ENCODE peak calls at places on chromosomes 13 and 19, in seven cellular contexts. One of them, this sample, is unnamed.
A peak's percentile ranks its signal among the peaks of the same experiment; 100 is the strongest.

GRCh38 chr19:33239223-33239975 is 13.7 kb upstream of the SLC7A10 start:
- DNase-seq in IMR-90: no peak
- DNase-seq in neural progenitor cell: no peak
- DNase-seq in mammary epithelial cell: no peak
- DNase-seq in PC-3: no peak
- DNase-seq in HCT116: no peak
- DNase-seq in fibroblast of lung: no peak
- DNase-seq in this sample: no peak

GRCh38 chr19:47631681-47632446 is 22.9 kb downstream of the BICRA start:
- DNase-seq in neural progenitor cell: no peak
- DNase-seq in mammary epithelial cell: no peak
- DNase-seq in PC-3: no peak
- DNase-seq in HCT116: no peak
- DNase-seq in IMR-90: no peak
- DNase-seq in fibroblast of lung: no peak
- DNase-seq in this sample: no peak

GRCh38 chr13:43686557-43686956 is 100.2 kb downstream of the ENOX1 start:
- DNase-seq in fibroblast of lung: peak; percentile 88
- DNase-seq in HCT116: no peak
- DNase-seq in IMR-90: peak; percentile 93
- DNase-seq in mammary epithelial cell: peak; percentile 56
- DNase-seq in PC-3: peak; percentile 59
- DNase-seq in neural progenitor cell: no peak
- DNase-seq in this sample: no peak

GRCh38 chr13:93660664-93661063 is 434.1 kb downstream of the GPC6 start:
- DNase-seq in neural progenitor cell: no peak
- DNase-seq in fibroblast of lung: no peak
- DNase-seq in HCT116: no peak
- DNase-seq in PC-3: no peak
- DNase-seq in mammary epithelial cell: no peak
- DNase-seq in IMR-90: no peak
- DNase-seq in this sample: no peak

GRCh38 chr19:37304190-37304883 is 66.6 kb upstream of the ZNF527 start:
- DNase-seq in mammary epithelial cell: no peak
- DNase-seq in fibroblast of lung: peak; percentile 20
- DNase-seq in HCT116: no peak
- DNase-seq in IMR-90: no peak
- DNase-seq in PC-3: no peak
- DNase-seq in neural progenitor cell: peak; percentile 64
- DNase-seq in this sample: no peak

GRCh38 chr13:109146912-109147624 is 517.7 kb downstream of the MYO16 start:
- DNase-seq in neural progenitor cell: no peak
- DNase-seq in mammary epithelial cell: peak; percentile 97
- DNase-seq in HCT116: peak; percentile 67
- DNase-seq in IMR-90: peak; percentile 89
- DNase-seq in fibroblast of lung: peak; percentile 65
- DNase-seq in PC-3: peak; percentile 95
- DNase-seq in this sample: no peak

GRCh38 chr13:23183292-23183691 is 2.5 kb downstream of the SGCG start:
- DNase-seq in fibroblast of lung: no peak
- DNase-seq in PC-3: no peak
- DNase-seq in mammary epithelial cell: no peak
- DNase-seq in HCT116: no peak
- DNase-seq in IMR-90: no peak
- DNase-seq in neural progenitor cell: no peak
- DNase-seq in this sample: no peak

GRCh38 chr19:511101-511841 is 4.0 kb downstream of the TPGS1 start:
- DNase-seq in IMR-90: peak; percentile 36
- DNase-seq in HCT116: peak; percentile 83
- DNase-seq in mammary epithelial cell: peak; percentile 67
- DNase-seq in neural progenitor cell: peak; percentile 75
- DNase-seq in fibroblast of lung: no peak
- DNase-seq in PC-3: no peak
- DNase-seq in this sample: no peak

GRCh38 chr19:30064021-30064699 is 122.1 kb downstream of the URI1 start:
- DNase-seq in neural progenitor cell: no peak
- DNase-seq in IMR-90: no peak
- DNase-seq in mammary epithelial cell: no peak
- DNase-seq in PC-3: no peak
- DNase-seq in fibroblast of lung: no peak
- DNase-seq in HCT116: no peak
- DNase-seq in this sample: no peak

GRCh38 chr13:45196091-45196490 is 4.8 kb downstream of the KCTD4 start:
- DNase-seq in IMR-90: no peak
- DNase-seq in HCT116: no peak
- DNase-seq in fibroblast of lung: no peak
- DNase-seq in PC-3: no peak
- DNase-seq in mammary epithelial cell: no peak
- DNase-seq in neural progenitor cell: no peak
- DNase-seq in this sample: no peak

GRCh38 chr13:112103971-112104872 is 37.3 kb downstream of the SOX1 start:
- DNase-seq in PC-3: no peak
- DNase-seq in IMR-90: no peak
- DNase-seq in fibroblast of lung: no peak
- DNase-seq in HCT116: no peak
- DNase-seq in mammary epithelial cell: no peak
- DNase-seq in neural progenitor cell: peak; percentile 99
- DNase-seq in this sample: no peak

GRCh38 chr19:36136975-36137686 is 2.7 kb upstream of the CAPNS1 start:
- DNase-seq in fibroblast of lung: peak; percentile 63
- DNase-seq in IMR-90: peak; percentile 23
- DNase-seq in PC-3: peak; percentile 91
- DNase-seq in neural progenitor cell: no peak
- DNase-seq in HCT116: peak; percentile 77
- DNase-seq in mammary epithelial cell: peak; percentile 98
- DNase-seq in this sample: no peak

GRCh38 chr13:95221991-95222732 is 79.1 kb downstream of the ABCC4 start:
- DNase-seq in HCT116: no peak
- DNase-seq in PC-3: no peak
- DNase-seq in mammary epithelial cell: no peak
- DNase-seq in IMR-90: no peak
- DNase-seq in fibroblast of lung: peak; percentile 8
- DNase-seq in neural progenitor cell: no peak
- DNase-seq in this sample: no peak

GRCh38 chr13:49112782-49113525 is 107.2 kb upstream of the MLNR start:
- DNase-seq in mammary epithelial cell: no peak
- DNase-seq in fibroblast of lung: peak; percentile 21
- DNase-seq in IMR-90: peak; percentile 4
- DNase-seq in neural progenitor cell: peak; percentile 58
- DNase-seq in HCT116: no peak
- DNase-seq in PC-3: no peak
- DNase-seq in this sample: no peak

GRCh38 chr13:109764474-109765292 is 21.7 kb downstream of the IRS2 start:
- DNase-seq in neural progenitor cell: peak; percentile 24
- DNase-seq in IMR-90: peak; percentile 21
- DNase-seq in fibroblast of lung: no peak
- DNase-seq in PC-3: no peak
- DNase-seq in mammary epithelial cell: peak; percentile 59
- DNase-seq in HCT116: no peak
- DNase-seq in this sample: no peak

GRCh38 chr13:26300140-26300539 is 46.2 kb downstream of the CDK8 start:
- DNase-seq in HCT116: peak; percentile 19
- DNase-seq in IMR-90: peak; percentile 86
- DNase-seq in fibroblast of lung: peak; percentile 32
- DNase-seq in PC-3: peak; percentile 60
- DNase-seq in neural progenitor cell: no peak
- DNase-seq in mammary epithelial cell: peak; percentile 70
- DNase-seq in this sample: no peak

GRCh38 chr19:34577531-34578101 is 96.1 kb downstream of the WTIP start:
- DNase-seq in PC-3: no peak
- DNase-seq in IMR-90: no peak
- DNase-seq in HCT116: no peak
- DNase-seq in mammary epithelial cell: no peak
- DNase-seq in fibroblast of lung: no peak
- DNase-seq in neural progenitor cell: peak; percentile 64
- DNase-seq in this sample: no peak

GRCh38 chr13:37960427-37960826 is 90.9 kb upstream of the TRPC4 start:
- DNase-seq in PC-3: peak; percentile 40
- DNase-seq in mammary epithelial cell: no peak
- DNase-seq in neural progenitor cell: no peak
- DNase-seq in IMR-90: peak; percentile 1
- DNase-seq in HCT116: no peak
- DNase-seq in fibroblast of lung: no peak
- DNase-seq in this sample: no peak

GRCh38 chr13:113917523-113918371 is 53.9 kb upstream of the GAS6 start:
- DNase-seq in IMR-90: no peak
- DNase-seq in mammary epithelial cell: no peak
- DNase-seq in HCT116: no peak
- DNase-seq in fibroblast of lung: no peak
- DNase-seq in PC-3: no peak
- DNase-seq in neural progenitor cell: no peak
- DNase-seq in this sample: no peak

GRCh38 chr19:3782903-3783302 is 3.3 kb downstream of the MATK start:
- DNase-seq in fibroblast of lung: no peak
- DNase-seq in HCT116: no peak
- DNase-seq in mammary epithelial cell: no peak
- DNase-seq in PC-3: no peak
- DNase-seq in neural progenitor cell: peak; percentile 1
- DNase-seq in IMR-90: no peak
- DNase-seq in this sample: no peak

GRCh38 chr19:19406878-19407639 is 1.6 kb downstream of the GATAD2A start:
- DNase-seq in mammary epithelial cell: peak; percentile 56
- DNase-seq in fibroblast of lung: peak; percentile 55
- DNase-seq in neural progenitor cell: peak; percentile 28
- DNase-seq in IMR-90: peak; percentile 45
- DNase-seq in HCT116: no peak
- DNase-seq in PC-3: peak; percentile 61
- DNase-seq in this sample: no peak

GRCh38 chr13:35851238-35851814 is 279.9 kb downstream of the DCLK1 start:
- DNase-seq in fibroblast of lung: no peak
- DNase-seq in PC-3: no peak
- DNase-seq in HCT116: no peak
- DNase-seq in neural progenitor cell: no peak
- DNase-seq in mammary epithelial cell: no peak
- DNase-seq in IMR-90: no peak
- DNase-seq in this sample: no peak

GRCh38 chr13:68261105-68261504 is 1031.0 kb upstream of the PCDH9 start:
- DNase-seq in mammary epithelial cell: no peak
- DNase-seq in PC-3: no peak
- DNase-seq in IMR-90: no peak
- DNase-seq in fibroblast of lung: no peak
- DNase-seq in HCT116: no peak
- DNase-seq in neural progenitor cell: peak; percentile 16
- DNase-seq in this sample: no peak

GRCh38 chr19:15292847-15293582 is 39.3 kb downstream of the BRD4 start:
- DNase-seq in IMR-90: no peak
- DNase-seq in mammary epithelial cell: no peak
- DNase-seq in PC-3: no peak
- DNase-seq in fibroblast of lung: peak; percentile 40
- DNase-seq in HCT116: no peak
- DNase-seq in neural progenitor cell: no peak
- DNase-seq in this sample: no peak

GRCh38 chr13:63190742-63191141 is 1775.1 kb upstream of the PCDH20 start:
- DNase-seq in PC-3: peak; percentile 38
- DNase-seq in mammary epithelial cell: no peak
- DNase-seq in IMR-90: peak; percentile 53
- DNase-seq in HCT116: no peak
- DNase-seq in neural progenitor cell: no peak
- DNase-seq in fibroblast of lung: no peak
- DNase-seq in this sample: no peak

GRCh38 chr19:40534148-40534547 is 42.5 kb upstream of the SHKBP1 start:
- DNase-seq in PC-3: no peak
- DNase-seq in fibroblast of lung: no peak
- DNase-seq in neural progenitor cell: no peak
- DNase-seq in IMR-90: no peak
- DNase-seq in mammary epithelial cell: no peak
- DNase-seq in HCT116: no peak
- DNase-seq in this sample: no peak

GRCh38 chr19:3986260-3987041 is 1.2 kb upstream of the EEF2 start:
- DNase-seq in IMR-90: peak; percentile 73
- DNase-seq in PC-3: peak; percentile 74
- DNase-seq in HCT116: peak; percentile 74
- DNase-seq in fibroblast of lung: peak; percentile 84
- DNase-seq in neural progenitor cell: peak; percentile 74
- DNase-seq in mammary epithelial cell: peak; percentile 65
- DNase-seq in this sample: peak; percentile 79

DNA sequence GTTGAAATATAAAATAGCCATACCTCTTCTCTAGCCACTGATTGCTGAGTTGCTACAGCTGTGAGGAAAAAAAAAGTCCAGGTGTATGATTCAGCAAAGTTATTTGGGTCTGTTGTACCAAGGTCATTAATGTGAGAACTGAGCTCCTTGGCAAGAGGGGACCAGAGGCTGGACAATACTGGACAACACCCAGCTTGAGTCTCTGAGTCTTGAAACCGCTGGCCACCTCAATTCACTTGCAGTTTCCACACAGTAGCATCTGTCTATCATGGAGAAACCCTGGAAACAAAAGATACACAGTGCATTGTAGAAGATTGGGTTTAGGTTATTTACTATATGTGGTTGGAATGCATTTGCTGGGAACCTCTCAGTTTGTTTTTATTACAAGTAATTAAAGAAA is 60.4 kb downstream of the WDFY2 start:
- DNase-seq in fibroblast of lung: peak; percentile 40
- DNase-seq in IMR-90: peak; percentile 21
- DNase-seq in mammary epithelial cell: peak; percentile 40
- DNase-seq in PC-3: peak; percentile 30
- DNase-seq in neural progenitor cell: no peak
- DNase-seq in HCT116: no peak
- DNase-seq in this sample: no peak
- H3K27ac ChIP-seq in fibroblast of lung: peak overlapping the region; percentile 91
- H3K27ac ChIP-seq in IMR-90: peak overlapping the region; percentile 76
- H3K27ac ChIP-seq in mammary epithelial cell: peak overlapping the region; percentile 94
- H3K27ac ChIP-seq in PC-3: peak overlapping the region; percentile 96
- H3K27ac ChIP-seq in neural progenitor cell: no peak overlapping the region
- H3K27ac ChIP-seq in HCT116: peak overlapping the region; percentile 63
- H3K27ac ChIP-seq in this sample: peak overlapping the region; percentile 87

GRCh38 chr19:5005096-5005495 is 36.2 kb downstream of the KDM4B start:
- DNase-seq in neural progenitor cell: no peak
- DNase-seq in HCT116: no peak
- DNase-seq in IMR-90: no peak
- DNase-seq in mammary epithelial cell: no peak
- DNase-seq in fibroblast of lung: no peak
- DNase-seq in PC-3: no peak
- DNase-seq in this sample: no peak
- H3K9ac ChIP-seq in neural progenitor cell: no peak overlapping the region
- H3K9ac ChIP-seq in HCT116: no peak overlapping the region
- H3K9ac ChIP-seq in IMR-90: no peak overlapping the region
- H3K9ac ChIP-seq in mammary epithelial cell: no peak overlapping the region
- H3K9ac ChIP-seq in fibroblast of lung: no peak overlapping the region
- H3K9ac ChIP-seq in PC-3: no peak overlapping the region
- H3K9ac ChIP-seq in this sample: no peak overlapping the region

GRCh38 chr19:1668048-1668338 is 15.6 kb upstream of the TCF3 start:
- DNase-seq in neural progenitor cell: no peak
- DNase-seq in HCT116: no peak
- DNase-seq in fibroblast of lung: no peak
- DNase-seq in IMR-90: no peak
- DNase-seq in mammary epithelial cell: no peak
- DNase-seq in PC-3: no peak
- DNase-seq in this sample: no peak
- H3K4me3 ChIP-seq in neural progenitor cell: no peak overlapping the region
- H3K4me3 ChIP-seq in HCT116: no peak overlapping the region
- H3K4me3 ChIP-seq in fibroblast of lung: no peak overlapping the region
- H3K4me3 ChIP-seq in IMR-90: no peak overlapping the region
- H3K4me3 ChIP-seq in mammary epithelial cell: no peak overlapping the region
- H3K4me3 ChIP-seq in PC-3: no peak overlapping the region
- H3K4me3 ChIP-seq in this sample: no peak overlapping the region

DNA sequence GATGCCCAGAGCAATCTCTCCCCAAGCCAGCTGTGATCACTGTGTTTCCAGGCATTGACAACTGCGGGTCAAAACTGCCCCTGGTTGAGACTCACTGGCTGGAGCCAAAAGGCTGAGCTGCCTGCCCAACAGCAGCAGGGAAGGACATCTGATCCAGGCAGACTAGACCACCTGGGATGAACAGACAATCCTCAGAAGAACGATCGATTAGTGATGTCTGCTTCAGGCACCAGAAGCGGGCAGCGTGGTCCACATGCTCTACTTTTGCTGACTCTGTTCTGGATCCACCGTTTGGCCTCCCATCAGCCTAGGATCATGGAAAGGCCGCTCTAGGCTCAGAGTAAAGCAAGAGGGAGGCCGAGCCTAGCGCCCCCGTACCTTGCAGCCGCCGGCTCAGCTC is 9.9 kb upstream of the GP6 start:
- DNase-seq in fibroblast of lung: no peak
- DNase-seq in HCT116: no peak
- DNase-seq in mammary epithelial cell: no peak
- DNase-seq in IMR-90: no peak
- DNase-seq in PC-3: no peak
- DNase-seq in neural progenitor cell: no peak
- DNase-seq in this sample: no peak
- H3K27ac ChIP-seq in fibroblast of lung: no peak overlapping the region
- H3K27ac ChIP-seq in HCT116: no peak overlapping the region
- H3K27ac ChIP-seq in mammary epithelial cell: no peak overlapping the region
- H3K27ac ChIP-seq in IMR-90: no peak overlapping the region
- H3K27ac ChIP-seq in PC-3: no peak overlapping the region
- H3K27ac ChIP-seq in neural progenitor cell: no peak overlapping the region
- H3K27ac ChIP-seq in this sample: no peak overlapping the region

This sample was measured in SK-N-MC.